ENCODE peak calls at places on chromosomes 12 and 14, in nine cellular contexts. J, B, C, U, Y, Q, N, P and D are unnamed samples.
A peak's percentile ranks its signal among the peaks of the same experiment; 100 is the strongest.

GRCh38 chr12:92029902-92030586 is 115.6 kb downstream of the BTG1 start:
- DNase-seq in J (no peak), B (no peak), C (no peak), U (no peak), Y (no peak), Q (no peak), N (no peak), P (no peak), D (no peak)

GRCh38 chr12:109538191-109538863 is 35.0 kb downstream of the MMAB start:
- DNase-seq in J (no peak), B (peak; percentile 10), C (no peak), U (no peak), Y (no peak), Q (no peak), N (no peak), P (no peak), D (no peak)

GRCh38 chr12:114721266-114721665 is 37.3 kb upstream of the TBX3 start:
- DNase-seq in J (no peak), B (peak; percentile 12), C (no peak), U (no peak), Y (no peak), Q (no peak), N (no peak), P (no peak), D (no peak)

GRCh38 chr12:26919216-26919555 is 18.6 kb downstream of the INTS13 start:
- DNase-seq in J (no peak), B (no peak), C (no peak), U (no peak), Y (no peak), Q (no peak), N (no peak), P (no peak), D (no peak)

GRCh38 chr12:7161327-7161726 is 28.2 kb upstream of the PEX5 start:
- DNase-seq in J (no peak), B (no peak), C (no peak), U (no peak), Y (no peak), Q (no peak), N (no peak), P (no peak), D (no peak)

GRCh38 chr12:45131506-45131905 is 80.6 kb upstream of the DBX2 start:
- DNase-seq in J (no peak), B (no peak), C (no peak), U (no peak), Y (no peak), Q (no peak), N (no peak), P (no peak), D (no peak)

GRCh38 chr12:5946388-5946787 is 1.3 kb upstream of the ANO2 start:
- DNase-seq in J (no peak), B (no peak), C (no peak), U (no peak), Y (no peak), Q (no peak), N (no peak), P (no peak), D (no peak)

GRCh38 chr14:99359906-99360305 is 87.9 kb upstream of the BCL11B start:
- DNase-seq in J (no peak), B (no peak), C (no peak), U (no peak), Y (no peak), Q (no peak), N (no peak), P (no peak), D (no peak)

GRCh38 chr12:96083020-96083489 is 47.7 kb upstream of the LTA4H start:
- DNase-seq in J (no peak), B (no peak), C (no peak), U (no peak), Y (no peak), Q (no peak), N (no peak), P (no peak), D (no peak)

GRCh38 chr12:24909667-24910066 is 39.2 kb downstream of the BCAT1 start:
- DNase-seq in J (peak; percentile 38), B (no peak), C (no peak), U (peak; percentile 70), Y (peak; percentile 70), Q (peak; percentile 83), N (no peak), P (peak; percentile 80), D (peak; percentile 95)

GRCh38 chr12:28023156-28023887 is 50.8 kb upstream of the PTHLH start:
- DNase-seq in J (no peak), B (no peak), C (no peak), U (peak; percentile 89), Y (no peak), Q (peak; percentile 61), N (no peak), P (no peak), D (peak; percentile 92)

GRCh38 chr14:100830681-100831080 is 4.8 kb downstream of the MEG3 start:
- DNase-seq in J (no peak), B (no peak), C (no peak), U (no peak), Y (no peak), Q (no peak), N (no peak), P (no peak), D (no peak)

GRCh38 chr12:52945389-52946232 is 3.3 kb upstream of the KRT18 start:
- DNase-seq in J (no peak), B (no peak), C (no peak), U (peak; percentile 52), Y (peak; percentile 67), Q (peak; percentile 21), N (no peak), P (no peak), D (peak; percentile 48)

GRCh38 chr12:52147367-52147972 is 44.3 kb downstream of the KRT80 start:
- DNase-seq in J (peak; percentile 85), B (peak; percentile 98), C (no peak), U (peak; percentile 92), Y (peak; percentile 95), Q (peak; percentile 96), N (no peak), P (peak; percentile 93), D (peak; percentile 99)

GRCh38 chr14:103014466-103015319 is 42.7 kb downstream of the CDC42BPB start:
- DNase-seq in J (no peak), B (no peak), C (no peak), U (no peak), Y (no peak), Q (no peak), N (no peak), P (no peak), D (peak; percentile 20)

GRCh38 chr12:71799105-71799504 is 40.5 kb upstream of the TBC1D15 start:
- DNase-seq in J (no peak), B (no peak), C (no peak), U (no peak), Y (no peak), Q (no peak), N (no peak), P (no peak), D (peak; percentile 33)

GRCh38 chr12:16449459-16449858 is 102.0 kb downstream of the MGST1 start:
- DNase-seq in J (no peak), B (no peak), C (no peak), U (no peak), Y (no peak), Q (no peak), N (no peak), P (no peak), D (no peak)
- TF ChIP-seq CTCF in J (no peak), B (no peak), C (no peak), U (no peak), Y (no peak), Q (no peak), N (no peak), P (no peak), D (peak; percentile 55)

DNA sequence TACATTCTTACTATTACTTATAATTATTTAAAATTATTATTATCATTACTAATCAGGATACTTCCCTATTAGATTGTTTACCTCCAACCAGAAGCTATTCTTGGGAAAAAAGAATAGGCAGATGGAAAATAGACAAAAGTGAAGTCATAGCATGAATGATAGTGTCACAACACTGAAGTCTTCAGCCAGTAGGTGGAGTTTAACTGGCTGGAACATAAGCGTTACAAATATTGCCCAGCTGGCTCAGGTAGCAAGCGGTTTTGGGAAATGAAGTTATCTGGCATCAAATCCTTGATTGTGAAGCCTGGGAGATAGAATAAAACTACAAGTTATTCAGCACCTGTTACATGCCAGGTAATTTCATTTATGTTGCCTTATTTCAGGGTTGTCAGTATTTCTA is 762.9 kb downstream of the C12orf50 start:
- DNase-seq in J (no peak), B (no peak), C (no peak), U (no peak), Y (no peak), Q (no peak), N (no peak), P (no peak), D (no peak)
- TF ChIP-seq CTCF in J (no peak), B (no peak), C (no peak), U (no peak), Y (no peak), Q (no peak), N (no peak), P (no peak), D (peak; percentile 16)

GRCh38 chr12:38386238-38386985 is 69.8 kb downstream of the ALG10B start:
- DNase-seq in J (no peak), B (no peak), C (no peak), U (no peak), Y (no peak), Q (no peak), N (no peak), P (no peak), D (no peak)

GRCh38 chr12:38389581-38389980 is 73.0 kb downstream of the ALG10B start:
- DNase-seq in J (no peak), B (no peak), C (no peak), U (no peak), Y (no peak), Q (no peak), N (no peak), P (no peak), D (no peak)

GRCh38 chr12:38385492-38385864 is 68.9 kb downstream of the ALG10B start:
- DNase-seq in J (no peak), B (no peak), C (no peak), U (no peak), Y (no peak), Q (no peak), N (no peak), P (no peak), D (no peak)

DNA sequence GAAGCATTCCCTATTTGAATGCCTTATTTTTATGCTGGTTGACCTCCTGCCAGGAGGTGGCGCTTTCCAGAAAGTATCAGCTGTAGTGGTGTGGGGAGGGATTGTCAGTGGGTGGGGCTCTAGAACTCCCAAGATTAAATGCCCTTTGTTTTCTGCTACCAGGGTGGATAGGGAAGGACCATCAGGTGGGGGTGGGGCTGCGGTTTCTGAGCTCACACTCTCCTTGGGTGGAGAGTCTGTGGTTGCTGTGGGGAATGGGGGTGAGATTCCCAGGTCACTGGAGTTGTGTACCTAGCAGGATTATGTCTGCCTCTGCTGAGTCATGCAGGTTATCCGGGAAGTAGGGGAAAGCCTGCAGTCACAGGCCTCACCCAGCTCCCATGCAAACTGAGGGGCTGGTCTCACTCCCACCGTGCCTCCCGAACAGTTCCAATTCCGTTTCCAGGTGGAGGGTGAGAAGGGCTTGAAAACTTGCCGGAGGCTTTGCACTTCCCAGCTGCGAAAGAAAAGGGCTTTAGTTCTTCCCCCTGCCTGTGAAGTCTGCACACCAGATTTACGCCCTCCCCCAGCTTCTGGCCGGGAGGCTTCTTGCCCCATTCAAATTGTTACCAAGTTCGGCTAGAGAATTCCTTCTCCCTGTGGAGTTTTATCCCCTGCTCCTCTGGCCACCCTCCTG is 68.4 kb downstream of the ALG10B start:
- DNase-seq in J (no peak), B (peak; percentile 40), C (no peak), U (no peak), Y (peak; percentile 47), Q (no peak), N (no peak), P (no peak), D (no peak)
- TF ChIP-seq CTCF in J (no peak), B (no peak), C (peak; percentile 10), U (no peak), Y (no peak), Q (no peak), N (no peak), P (no peak), D (no peak)

GRCh38 chr12:126362964-126363363 is 1297.7 kb downstream of the AACS start:
- DNase-seq in J (no peak), B (no peak), C (no peak), U (no peak), Y (no peak), Q (no peak), N (no peak), P (no peak), D (no peak)
- TF ChIP-seq CTCF in J (no peak), B (no peak), C (no peak), U (no peak), Y (no peak), Q (no peak), N (no peak), P (no peak), D (no peak)